ENCODE peak calls at places on chromosomes 1 and 21, in ten cellular contexts. J is stimulated activated naive CD8-positive, alpha-beta T cell treated with anti-CD3 and anti-CD28 coated beads, Interleukin-15, Interleukin-2, amounts not matched to agents 100 U/mL and 50 U/mL, for 24 hours; P is Caki2; N is stimulated activated naive CD4-positive, alpha-beta T cell treated with Interleukin-2 at 50 U/mL for 16 hours; I is glutamatergic neuron; S is EH; T is GM10248; U is amniotic stem cell; Z is GM03348; V is cerebellar cortex. K is an unnamed sample.

GRCh38 chr1:115539061-115539460 is 102.7 kb upstream of the VANGL1 start:
- DNase-seq in Z (no peak), T (no peak), N (no peak), U (no peak), I (no peak), S (no peak), J (no peak), V (no peak), P (no peak), K (no peak)

GRCh38 chr1:225435957-225436392 is 8.1 kb upstream of the LBR start:
- DNase-seq in N (no peak), T (no peak), U (no peak), P (no peak), V (no peak), Z (no peak), I (no peak), J (no peak), S (no peak), K (no peak)

GRCh38 chr1:168636642-168637111 is 60.3 kb downstream of the XCL1 start:
- DNase-seq in N (no peak), T (no peak), U (no peak), I (no peak), S (peak), V (peak), Z (peak), P (peak), J (no peak), K (no peak)

GRCh38 chr1:119321661-119322419 is 46.7 kb upstream of the HAO2 start:
- DNase-seq in P (no peak), T (no peak), U (no peak), N (no peak), S (no peak), Z (no peak), J (no peak), I (no peak), V (no peak), K (no peak)

GRCh38 chr1:27392778-27393635 is 585 bp downstream of the GPR3 start:
- DNase-seq in T (no peak), Z (no peak), V (peak), I (peak), J (no peak), U (no peak), N (no peak), S (no peak), P (no peak), K (no peak)

GRCh38 chr1:95396557-95396956 is 162.5 kb downstream of the RWDD3 start:
- DNase-seq in J (no peak), T (no peak), P (no peak), N (no peak), S (no peak), Z (no peak), U (no peak), I (no peak), V (no peak), K (no peak)

GRCh38 chr1:15849775-15850449 is 2.4 kb downstream of the SPEN start:
- DNase-seq in P (peak), U (no peak), Z (peak), V (peak), J (peak), T (no peak), S (peak), I (peak), N (peak), K (peak)

GRCh38 chr1:23624440-23624839 is 65.1 kb upstream of the ID3 start:
- DNase-seq in P (peak), T (no peak), Z (no peak), N (peak), U (no peak), V (no peak), S (no peak), I (no peak), J (peak), K (no peak)

GRCh38 chr21:32562426-32562825 is 22.9 kb downstream of the TCP10L start:
- DNase-seq in P (no peak), T (no peak), J (peak), N (no peak), V (no peak), Z (peak), U (no peak), I (no peak), S (peak), K (no peak)

GRCh38 chr1:159602501-159602900 is 14.9 kb downstream of the APCS start:
- DNase-seq in J (no peak), S (no peak), T (no peak), Z (no peak), I (no peak), V (no peak), P (no peak), U (no peak), N (no peak), K (no peak)

GRCh38 chr1:31336687-31337467 is 36.0 kb downstream of the FABP3 start:
- DNase-seq in I (no peak), Z (no peak), U (no peak), P (no peak), V (peak), T (no peak), S (no peak), J (no peak), N (no peak), K (no peak)

GRCh38 chr1:19892628-19893168 is 10.5 kb downstream of the OTUD3 start:
- DNase-seq in N (no peak), J (no peak), P (no peak), S (peak), I (no peak), U (no peak), V (no peak), Z (peak), T (no peak), K (no peak)

GRCh38 chr1:17635811-17636210 is 96.3 kb downstream of the ARHGEF10L start:
- DNase-seq in Z (no peak), I (no peak), T (no peak), U (no peak), S (no peak), P (no peak), V (no peak), N (no peak), J (no peak), K (no peak)

GRCh38 chr21:39738566-39738965 is 6.4 kb upstream of the IGSF5 start:
- DNase-seq in Z (no peak), I (no peak), V (no peak), S (no peak), P (no peak), T (no peak), J (no peak), N (no peak), U (no peak), K (no peak)

GRCh38 chr1:206608108-206608698 is 4.1 kb downstream of the EIF2D start:
- DNase-seq in V (peak), P (peak), T (peak), I (peak), J (peak), N (peak), U (no peak), Z (peak), S (peak), K (no peak)

GRCh38 chr1:33473900-33474299 is 1.5 kb downstream of the ZSCAN20 start:
- DNase-seq in P (no peak), V (no peak), J (no peak), S (peak), Z (no peak), I (no peak), U (no peak), N (no peak), T (no peak), K (no peak)

GRCh38 chr1:70278710-70279109 is 57.5 kb downstream of the SRSF11 start:
- DNase-seq in I (no peak), V (no peak), N (no peak), J (no peak), T (no peak), P (no peak), S (no peak), U (no peak), Z (no peak), K (no peak)

GRCh38 chr21:40902993-40903392 is 56.0 kb upstream of the DSCAM start:
- DNase-seq in P (no peak), N (no peak), J (no peak), I (no peak), Z (no peak), S (no peak), T (no peak), V (no peak), U (no peak), K (no peak)

GRCh38 chr1:29800120-29800519 is 563.8 kb downstream of the PTPRU start:
- DNase-seq in Z (no peak), T (peak), V (no peak), U (no peak), P (no peak), J (no peak), N (no peak), I (no peak), S (no peak), K (no peak)

GRCh38 chr1:180151508-180151907 is 3.2 kb upstream of the QSOX1 start:
- DNase-seq in V (no peak), I (no peak), Z (peak), N (no peak), P (peak), U (peak), S (peak), J (no peak), T (no peak), K (no peak)

GRCh38 chr21:27681038-27681437 is 714.1 kb upstream of the ADAMTS5 start:
- DNase-seq in Z (no peak), P (peak), J (no peak), T (no peak), I (no peak), U (no peak), V (no peak), N (no peak), S (peak), K (no peak)

GRCh38 chr1:18932879-18933278 is 23.6 kb downstream of the IFFO2 start:
- DNase-seq in J (no peak), U (no peak), V (no peak), N (no peak), T (no peak), P (no peak), Z (no peak), S (no peak), I (no peak), K (no peak)